ENCODE peak calls at places on chromosomes 1 and 21, in six cellular contexts. One of them, this sample, is unnamed.
A peak's percentile ranks its signal among the peaks of the same experiment; 100 is the strongest.

GRCh38 chr1:61496501-61496900 is 228.4 kb downstream of the TM2D1 start:
- DNase-seq in MM.1S: no peak
- DNase-seq in transverse colon: no peak
- DNase-seq in cardiac muscle cell: peak; percentile 82
- DNase-seq in lower lobe of right lung: no peak
- DNase-seq in GM23338: no peak
- DNase-seq in this sample: no peak

GRCh38 chr1:150543500-150544143 is 5.6 kb upstream of the ADAMTSL4 start:
- DNase-seq in transverse colon: peak; percentile 43
- DNase-seq in GM23338: no peak
- DNase-seq in MM.1S: no peak
- DNase-seq in cardiac muscle cell: peak; percentile 68
- DNase-seq in lower lobe of right lung: no peak
- DNase-seq in this sample: no peak

GRCh38 chr21:28207776-28208175 is 784.9 kb downstream of the LTN1 start:
- DNase-seq in GM23338: no peak
- DNase-seq in cardiac muscle cell: peak; percentile 68
- DNase-seq in lower lobe of right lung: no peak
- DNase-seq in transverse colon: no peak
- DNase-seq in MM.1S: no peak
- DNase-seq in this sample: no peak

GRCh38 chr1:201344206-201345080 is 33.0 kb downstream of the TNNT2 start:
- DNase-seq in MM.1S: no peak
- DNase-seq in GM23338: no peak
- DNase-seq in lower lobe of right lung: peak; percentile 22
- DNase-seq in cardiac muscle cell: no peak
- DNase-seq in transverse colon: no peak
- DNase-seq in this sample: no peak

GRCh38 chr21:37071561-37072238 is 1.2 kb downstream of the PIGP start:
- DNase-seq in lower lobe of right lung: peak; percentile 73
- DNase-seq in cardiac muscle cell: peak; percentile 81
- DNase-seq in GM23338: peak; percentile 20
- DNase-seq in transverse colon: peak; percentile 64
- DNase-seq in MM.1S: no peak
- DNase-seq in this sample: no peak

GRCh38 chr1:42165511-42166210 is 1.1 kb upstream of the GUCA2A start:
- DNase-seq in lower lobe of right lung: peak; percentile 89
- DNase-seq in MM.1S: no peak
- DNase-seq in cardiac muscle cell: peak; percentile 38
- DNase-seq in GM23338: peak; percentile 35
- DNase-seq in transverse colon: peak; percentile 94
- DNase-seq in this sample: peak; percentile 96

GRCh38 chr1:121516279-121516967 is 331.6 kb downstream of the SRGAP2C start:
- DNase-seq in MM.1S: peak; percentile 53
- DNase-seq in GM23338: no peak
- DNase-seq in cardiac muscle cell: no peak
- DNase-seq in lower lobe of right lung: peak; percentile 67
- DNase-seq in transverse colon: peak; percentile 29
- DNase-seq in this sample: no peak

GRCh38 chr1:171911506-171911905 is 70.2 kb downstream of the DNM3 start:
- DNase-seq in lower lobe of right lung: no peak
- DNase-seq in MM.1S: no peak
- DNase-seq in transverse colon: no peak
- DNase-seq in cardiac muscle cell: peak; percentile 22
- DNase-seq in GM23338: peak; percentile 82
- DNase-seq in this sample: no peak

GRCh38 chr1:6157528-6158174 is 22.5 kb downstream of the CHD5 start:
- DNase-seq in GM23338: no peak
- DNase-seq in lower lobe of right lung: no peak
- DNase-seq in transverse colon: peak; percentile 19
- DNase-seq in MM.1S: no peak
- DNase-seq in cardiac muscle cell: no peak
- DNase-seq in this sample: peak; percentile 88

GRCh38 chr1:205152505-205152904 is 30.7 kb upstream of the RBBP5 start:
- DNase-seq in MM.1S: no peak
- DNase-seq in GM23338: no peak
- DNase-seq in lower lobe of right lung: no peak
- DNase-seq in transverse colon: no peak
- DNase-seq in cardiac muscle cell: no peak
- DNase-seq in this sample: no peak

GRCh38 chr21:29117372-29117955 is 13.0 kb upstream of the MAP3K7CL start:
- DNase-seq in transverse colon: no peak
- DNase-seq in lower lobe of right lung: no peak
- DNase-seq in GM23338: no peak
- DNase-seq in cardiac muscle cell: no peak
- DNase-seq in MM.1S: peak; percentile 48
- DNase-seq in this sample: no peak

GRCh38 chr1:115783311-115783710 is 14.8 kb upstream of the CASQ2 start:
- DNase-seq in transverse colon: no peak
- DNase-seq in cardiac muscle cell: no peak
- DNase-seq in lower lobe of right lung: no peak
- DNase-seq in GM23338: no peak
- DNase-seq in MM.1S: no peak
- DNase-seq in this sample: no peak

GRCh38 chr1:146036241-146036989 is 14.9 kb upstream of the HJV start:
- DNase-seq in transverse colon: no peak
- DNase-seq in lower lobe of right lung: no peak
- DNase-seq in MM.1S: no peak
- DNase-seq in cardiac muscle cell: no peak
- DNase-seq in GM23338: no peak
- DNase-seq in this sample: no peak

GRCh38 chr1:156849151-156849496 is 9.8 kb downstream of the INSRR start:
- DNase-seq in cardiac muscle cell: no peak
- DNase-seq in MM.1S: no peak
- DNase-seq in lower lobe of right lung: no peak
- DNase-seq in transverse colon: no peak
- DNase-seq in GM23338: no peak
- DNase-seq in this sample: no peak

GRCh38 chr21:46079357-46080170 is 18.3 kb upstream of the COL6A2 start:
- DNase-seq in cardiac muscle cell: peak; percentile 78
- DNase-seq in lower lobe of right lung: peak; percentile 41
- DNase-seq in MM.1S: no peak
- DNase-seq in transverse colon: no peak
- DNase-seq in GM23338: no peak
- DNase-seq in this sample: no peak

GRCh38 chr21:33128538-33128937 is 58.6 kb downstream of the OLIG1 start:
- DNase-seq in cardiac muscle cell: no peak
- DNase-seq in MM.1S: no peak
- DNase-seq in lower lobe of right lung: no peak
- DNase-seq in GM23338: no peak
- DNase-seq in transverse colon: no peak
- DNase-seq in this sample: no peak

GRCh38 chr1:161921990-161922389 is 101.7 kb downstream of the OLFML2B start:
- DNase-seq in cardiac muscle cell: peak; percentile 49
- DNase-seq in MM.1S: no peak
- DNase-seq in lower lobe of right lung: no peak
- DNase-seq in GM23338: no peak
- DNase-seq in transverse colon: no peak
- DNase-seq in this sample: no peak

GRCh38 chr1:211630236-211631081 is 45.0 kb downstream of the NEK2 start:
- DNase-seq in cardiac muscle cell: peak; percentile 70
- DNase-seq in GM23338: peak; percentile 61
- DNase-seq in lower lobe of right lung: peak; percentile 41
- DNase-seq in transverse colon: no peak
- DNase-seq in MM.1S: no peak
- DNase-seq in this sample: no peak

GRCh38 chr21:26972131-26972707 is 5.3 kb upstream of the ADAMTS5 start:
- DNase-seq in cardiac muscle cell: no peak
- DNase-seq in GM23338: no peak
- DNase-seq in lower lobe of right lung: no peak
- DNase-seq in transverse colon: no peak
- DNase-seq in MM.1S: no peak
- DNase-seq in this sample: no peak

GRCh38 chr1:98452162-98452561 is 209.4 kb upstream of the SNX7 start:
- DNase-seq in transverse colon: no peak
- DNase-seq in GM23338: no peak
- DNase-seq in cardiac muscle cell: peak; percentile 20
- DNase-seq in MM.1S: no peak
- DNase-seq in lower lobe of right lung: no peak
- DNase-seq in this sample: no peak

GRCh38 chr1:226212545-226212944 is 10.9 kb upstream of the MIXL1 start:
- DNase-seq in MM.1S: no peak
- DNase-seq in transverse colon: no peak
- DNase-seq in cardiac muscle cell: no peak
- DNase-seq in lower lobe of right lung: no peak
- DNase-seq in GM23338: no peak
- DNase-seq in this sample: no peak

GRCh38 chr1:226220473-226221189 is 2.8 kb upstream of the MIXL1 start:
- DNase-seq in GM23338: peak; percentile 63
- DNase-seq in cardiac muscle cell: no peak
- DNase-seq in lower lobe of right lung: no peak
- DNase-seq in transverse colon: no peak
- DNase-seq in MM.1S: no peak
- DNase-seq in this sample: no peak

GRCh38 chr1:226215239-226215638 is 8.2 kb upstream of the MIXL1 start:
- DNase-seq in lower lobe of right lung: no peak
- DNase-seq in cardiac muscle cell: no peak
- DNase-seq in MM.1S: no peak
- DNase-seq in transverse colon: no peak
- DNase-seq in GM23338: no peak
- DNase-seq in this sample: no peak

GRCh38 chr1:226217273-226217672 is 6.2 kb upstream of the MIXL1 start:
- DNase-seq in transverse colon: no peak
- DNase-seq in lower lobe of right lung: no peak
- DNase-seq in MM.1S: no peak
- DNase-seq in cardiac muscle cell: peak; percentile 32
- DNase-seq in GM23338: no peak
- DNase-seq in this sample: no peak

GRCh38 chr1:226216056-226216455 is 7.4 kb upstream of the MIXL1 start:
- DNase-seq in lower lobe of right lung: no peak
- DNase-seq in transverse colon: no peak
- DNase-seq in GM23338: no peak
- DNase-seq in cardiac muscle cell: no peak
- DNase-seq in MM.1S: no peak
- DNase-seq in this sample: no peak
- H3K4me3 ChIP-seq in lower lobe of right lung: no peak overlapping the region
- H3K4me3 ChIP-seq in transverse colon: no peak overlapping the region
- H3K4me3 ChIP-seq in GM23338: no peak overlapping the region
- H3K4me3 ChIP-seq in cardiac muscle cell: no peak overlapping the region
- H3K4me3 ChIP-seq in MM.1S: no peak overlapping the region
- H3K4me3 ChIP-seq in this sample: no peak overlapping the region

DNA sequence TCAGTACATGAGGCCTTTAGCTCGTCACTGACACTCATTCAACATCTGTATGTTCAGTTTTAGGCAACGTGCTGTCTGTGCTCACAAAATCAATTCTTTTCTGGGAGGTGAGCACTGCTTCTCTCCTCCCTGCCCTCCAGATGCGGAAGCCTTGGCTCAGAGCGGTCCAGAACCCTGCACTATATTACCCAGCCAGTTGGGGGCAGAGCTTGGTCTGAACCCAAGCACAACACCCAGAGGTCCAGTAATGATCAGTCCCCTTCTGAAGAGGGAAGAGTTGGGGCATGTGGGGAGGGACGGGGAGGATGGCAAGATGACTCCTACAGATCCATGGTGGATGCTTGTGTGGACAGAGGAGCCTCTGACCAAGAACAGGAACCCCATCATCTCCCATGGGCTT is 5.6 kb upstream of the DSCAM start:
- DNase-seq in lower lobe of right lung: no peak
- DNase-seq in GM23338: peak; percentile 20
- DNase-seq in transverse colon: no peak
- DNase-seq in cardiac muscle cell: no peak
- DNase-seq in MM.1S: no peak
- DNase-seq in this sample: no peak
- TF ChIP-seq CTCF in lower lobe of right lung: no peak
- TF ChIP-seq CTCF in GM23338: peak; percentile 43
- TF ChIP-seq CTCF in transverse colon: no peak
- TF ChIP-seq CTCF in cardiac muscle cell: no peak
- TF ChIP-seq CTCF in MM.1S: peak; percentile 5
- TF ChIP-seq CTCF in this sample: no peak

GRCh38 chr1:236253119-236253518 is 28.6 kb downstream of the ERO1B start:
- DNase-seq in lower lobe of right lung: no peak
- DNase-seq in cardiac muscle cell: no peak
- DNase-seq in transverse colon: no peak
- DNase-seq in GM23338: no peak
- DNase-seq in MM.1S: no peak
- DNase-seq in this sample: no peak
- H3K27ac ChIP-seq in lower lobe of right lung: no peak overlapping the region
- H3K27ac ChIP-seq in cardiac muscle cell: no peak overlapping the region
- H3K27ac ChIP-seq in transverse colon: no peak overlapping the region
- H3K27ac ChIP-seq in GM23338: no peak overlapping the region
- H3K27ac ChIP-seq in MM.1S: no peak overlapping the region
- H3K27ac ChIP-seq in this sample: no peak overlapping the region

DNA sequence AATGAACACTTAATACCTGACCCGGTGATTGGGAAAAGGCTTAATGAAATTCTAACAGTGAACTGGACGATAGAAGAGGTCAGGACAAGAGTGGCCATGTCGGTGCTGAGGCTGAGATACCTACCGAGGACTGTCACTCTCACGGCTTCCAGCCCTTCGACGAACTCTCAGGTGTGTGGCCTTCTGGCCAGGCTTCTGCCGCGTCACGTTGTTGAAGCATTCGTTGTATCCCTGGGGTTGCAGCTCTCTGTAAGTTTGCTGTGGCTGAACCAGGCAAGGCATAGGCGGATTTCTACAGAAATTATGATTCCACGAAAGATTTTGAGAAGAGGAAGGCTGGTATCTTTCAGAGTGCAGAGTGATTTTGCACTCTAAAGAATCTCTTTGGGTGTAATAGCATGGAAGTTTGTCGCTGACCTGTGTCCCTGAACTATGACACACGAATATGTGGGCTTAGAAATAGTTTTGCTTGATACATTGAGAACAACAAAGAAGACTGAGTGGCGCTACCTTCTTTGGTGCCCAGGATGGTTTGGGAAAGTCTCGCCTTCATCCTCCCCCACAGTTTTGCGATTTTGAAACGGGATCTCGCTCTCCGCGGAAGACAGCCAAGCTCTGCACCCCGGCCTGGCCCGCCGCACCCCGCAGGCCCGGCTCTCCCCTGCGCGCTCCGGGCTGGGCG is 403 bp upstream of the EPHX4 start:
- DNase-seq in GM23338: peak; percentile 58
- DNase-seq in lower lobe of right lung: no peak
- DNase-seq in transverse colon: no peak
- DNase-seq in cardiac muscle cell: no peak
- DNase-seq in MM.1S: no peak
- DNase-seq in this sample: no peak
- H3K4me3 ChIP-seq in GM23338: peak overlapping the region; percentile 79
- H3K4me3 ChIP-seq in lower lobe of right lung: peak overlapping the region; percentile 60
- H3K4me3 ChIP-seq in transverse colon: no peak overlapping the region
- H3K4me3 ChIP-seq in cardiac muscle cell: peak overlapping the region; percentile 58
- H3K4me3 ChIP-seq in MM.1S: peak overlapping the region; percentile 41
- H3K4me3 ChIP-seq in this sample: peak overlapping the region; percentile 45

GRCh38 chr1:2612591-2613365 is 20.0 kb downstream of the MMEL1 start:
- DNase-seq in lower lobe of right lung: no peak
- DNase-seq in cardiac muscle cell: no peak
- DNase-seq in GM23338: no peak
- DNase-seq in transverse colon: no peak
- DNase-seq in MM.1S: no peak
- DNase-seq in this sample: peak; percentile 47
- TF ChIP-seq CTCF in lower lobe of right lung: no peak
- TF ChIP-seq CTCF in cardiac muscle cell: no peak
- TF ChIP-seq CTCF in GM23338: no peak
- TF ChIP-seq CTCF in transverse colon: no peak
- TF ChIP-seq CTCF in MM.1S: no peak
- TF ChIP-seq CTCF in this sample: no peak

This sample was measured in RWPE2.